ENCODE peak calls at places on chromosomes 3 and 15, in six cellular contexts. One of them, this sample, is unnamed. For H3K4me1, the result is how much of the 10 kb centered on the place peaks cover.

GRCh38 chr3:177571271-177571972 is 374.1 kb upstream of the TBL1XR1 start:
- DNase-seq in fibroblast of lung: no peak
- DNase-seq in upper lobe of right lung: no peak
- DNase-seq in mesendoderm: no peak
- DNase-seq in neuronal stem cell: no peak
- DNase-seq in breast epithelium: no peak
- DNase-seq in this sample: no peak

GRCh38 chr3:172202797-172203196 is 163.4 kb downstream of the FNDC3B start:
- DNase-seq in fibroblast of lung: no peak
- DNase-seq in upper lobe of right lung: no peak
- DNase-seq in mesendoderm: no peak
- DNase-seq in neuronal stem cell: no peak
- DNase-seq in breast epithelium: no peak
- DNase-seq in this sample: no peak

GRCh38 chr3:177448987-177449975 is 252.0 kb upstream of the TBL1XR1 start:
- DNase-seq in fibroblast of lung: peak
- DNase-seq in upper lobe of right lung: peak
- DNase-seq in mesendoderm: peak
- DNase-seq in neuronal stem cell: no peak
- DNase-seq in breast epithelium: no peak
- DNase-seq in this sample: no peak

GRCh38 chr3:136802481-136802996 is 16.4 kb upstream of the SLC35G2 start:
- DNase-seq in fibroblast of lung: peak
- DNase-seq in upper lobe of right lung: no peak
- DNase-seq in mesendoderm: no peak
- DNase-seq in neuronal stem cell: no peak
- DNase-seq in breast epithelium: no peak
- DNase-seq in this sample: peak

GRCh38 chr15:85500060-85500708 is 119.8 kb downstream of the AKAP13 start:
- DNase-seq in fibroblast of lung: no peak
- DNase-seq in upper lobe of right lung: no peak
- DNase-seq in mesendoderm: no peak
- DNase-seq in neuronal stem cell: no peak
- DNase-seq in breast epithelium: no peak
- DNase-seq in this sample: no peak

GRCh38 chr15:64635486-64635815 is 139.9 kb downstream of the RBPMS2 start:
- DNase-seq in fibroblast of lung: peak
- DNase-seq in upper lobe of right lung: no peak
- DNase-seq in mesendoderm: peak
- DNase-seq in neuronal stem cell: peak
- DNase-seq in breast epithelium: no peak
- DNase-seq in this sample: no peak

GRCh38 chr3:185270956-185271332 is 17.1 kb upstream of the EHHADH start:
- DNase-seq in fibroblast of lung: no peak
- DNase-seq in upper lobe of right lung: no peak
- DNase-seq in mesendoderm: no peak
- DNase-seq in neuronal stem cell: no peak
- DNase-seq in breast epithelium: no peak
- DNase-seq in this sample: no peak

GRCh38 chr15:56428821-56429458 is 36.0 kb downstream of the MNS1 start:
- DNase-seq in fibroblast of lung: peak
- DNase-seq in upper lobe of right lung: no peak
- DNase-seq in mesendoderm: peak
- DNase-seq in neuronal stem cell: peak
- DNase-seq in breast epithelium: no peak
- DNase-seq in this sample: no peak

DNA sequence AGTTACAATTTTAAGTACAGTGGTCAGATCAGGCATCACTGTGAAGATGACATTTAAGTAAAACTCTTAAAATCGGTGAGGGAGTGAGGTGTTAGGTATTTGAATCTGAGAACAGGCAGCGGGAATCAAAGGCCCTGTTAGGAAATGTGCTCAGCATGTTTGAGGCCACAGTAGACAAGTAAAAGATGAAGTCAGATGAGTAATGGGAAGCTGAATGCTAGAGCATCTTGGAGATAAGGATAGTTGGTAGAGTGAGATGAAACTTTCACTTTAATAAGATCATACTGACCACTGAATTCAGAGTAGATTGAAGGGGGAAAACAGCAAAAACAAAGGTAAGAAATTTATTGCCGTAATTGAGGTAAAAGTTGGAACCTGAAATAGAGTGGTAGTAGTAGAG is 61.6 kb downstream of the DCBLD2 start:
- DNase-seq in fibroblast of lung: peak
- DNase-seq in upper lobe of right lung: no peak
- DNase-seq in mesendoderm: no peak
- DNase-seq in neuronal stem cell: no peak
- DNase-seq in breast epithelium: no peak
- DNase-seq in this sample: no peak
- H3K27ac ChIP-seq in fibroblast of lung: no peak
- H3K27ac ChIP-seq in upper lobe of right lung: no peak
- H3K27ac ChIP-seq in mesendoderm: no peak
- H3K27ac ChIP-seq in neuronal stem cell: no peak
- H3K27ac ChIP-seq in breast epithelium: no peak
- H3K27ac ChIP-seq in this sample: no peak

GRCh38 chr15:67824900-67825879 is at the start of gene SKOR1:
- DNase-seq in fibroblast of lung: peak
- DNase-seq in upper lobe of right lung: peak
- DNase-seq in mesendoderm: peak
- DNase-seq in neuronal stem cell: no peak
- DNase-seq in breast epithelium: peak
- DNase-seq in this sample: no peak

GRCh38 chr15:67821784-67822451 is 3.4 kb upstream of the SKOR1 start:
- DNase-seq in fibroblast of lung: no peak
- DNase-seq in upper lobe of right lung: no peak
- DNase-seq in mesendoderm: no peak
- DNase-seq in neuronal stem cell: no peak
- DNase-seq in breast epithelium: no peak
- DNase-seq in this sample: no peak

GRCh38 chr15:67822537-67823370 is 2.6 kb upstream of the SKOR1 start:
- DNase-seq in fibroblast of lung: no peak
- DNase-seq in upper lobe of right lung: no peak
- DNase-seq in mesendoderm: no peak
- DNase-seq in neuronal stem cell: no peak
- DNase-seq in breast epithelium: no peak
- DNase-seq in this sample: no peak

GRCh38 chr15:67824157-67824899 is 981 bp upstream of the SKOR1 start:
- DNase-seq in fibroblast of lung: no peak
- DNase-seq in upper lobe of right lung: no peak
- DNase-seq in mesendoderm: no peak
- DNase-seq in neuronal stem cell: no peak
- DNase-seq in breast epithelium: peak
- DNase-seq in this sample: no peak

DNA sequence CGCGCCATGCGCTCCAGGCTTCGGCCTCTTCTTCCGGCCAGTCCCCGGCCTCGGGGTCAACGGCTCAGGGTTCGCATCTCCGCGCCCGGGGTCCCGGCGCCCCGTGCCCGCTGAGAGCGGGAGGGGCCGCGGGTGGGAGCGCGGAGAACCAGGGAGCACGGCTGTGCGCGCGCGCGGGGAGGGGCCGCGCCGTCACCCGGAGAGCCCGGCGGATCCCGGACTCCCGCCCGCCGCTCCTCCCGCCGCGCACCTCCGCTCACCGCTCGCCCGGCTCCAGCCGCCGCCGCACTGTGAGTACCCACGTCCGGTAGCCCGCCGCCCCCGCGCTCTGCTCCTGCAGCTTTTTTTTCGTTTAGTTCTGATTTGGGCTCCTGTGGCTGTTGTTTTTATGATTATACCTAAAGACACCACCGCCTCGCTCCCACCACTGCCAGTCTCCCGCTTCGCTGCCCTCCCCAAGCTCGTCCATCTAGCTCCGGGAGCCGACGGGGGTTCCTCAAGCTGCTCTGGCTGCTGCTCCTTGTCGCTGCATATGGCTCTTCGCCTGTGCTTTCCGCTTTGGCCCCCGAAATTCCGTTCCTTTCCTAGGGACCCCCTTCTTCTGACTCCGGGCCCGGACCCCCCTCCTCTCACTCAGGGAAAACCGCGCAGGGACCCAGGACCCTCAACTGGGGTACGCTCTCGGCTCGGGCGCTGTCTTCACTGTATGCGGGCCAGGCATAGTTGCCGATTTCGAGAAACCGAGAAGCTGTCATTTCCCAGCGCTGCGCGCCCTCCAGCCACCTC is 1.7 kb upstream of the SKOR1 start:
- DNase-seq in fibroblast of lung: no peak
- DNase-seq in upper lobe of right lung: no peak
- DNase-seq in mesendoderm: no peak
- DNase-seq in neuronal stem cell: no peak
- DNase-seq in breast epithelium: no peak
- DNase-seq in this sample: no peak
- H3K4me3 ChIP-seq in fibroblast of lung: no peak
- H3K4me3 ChIP-seq in upper lobe of right lung: no peak
- H3K4me3 ChIP-seq in mesendoderm: no peak
- H3K4me3 ChIP-seq in neuronal stem cell: peak
- H3K4me3 ChIP-seq in breast epithelium: no peak
- H3K4me3 ChIP-seq in this sample: peak

DNA sequence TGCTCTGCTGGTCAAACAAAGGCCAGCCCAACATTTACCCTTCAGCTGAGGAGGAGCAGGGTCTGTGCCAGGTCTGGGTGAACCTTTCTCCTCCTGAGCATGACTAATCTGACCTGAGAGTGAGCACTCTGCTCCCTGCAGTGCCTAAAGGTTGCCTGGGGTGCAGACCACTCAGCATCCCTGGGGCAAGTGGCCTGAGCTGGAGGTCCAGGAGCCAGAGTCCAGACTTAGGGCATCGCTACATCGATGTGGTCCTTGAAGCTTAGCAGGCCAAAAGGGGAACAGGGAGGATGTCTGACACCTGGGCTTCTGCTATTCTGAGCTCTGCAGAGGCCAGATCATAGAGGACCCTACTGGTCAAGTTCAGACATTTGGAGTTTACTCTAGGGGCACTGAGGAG is 119.1 kb downstream of the FAM43A start:
- DNase-seq in fibroblast of lung: no peak
- DNase-seq in upper lobe of right lung: no peak
- DNase-seq in mesendoderm: no peak
- DNase-seq in neuronal stem cell: no peak
- DNase-seq in breast epithelium: no peak
- DNase-seq in this sample: no peak
- H3K4me1 ChIP-seq in fibroblast of lung: under half
- H3K4me1 ChIP-seq in upper lobe of right lung: under half
- H3K4me1 ChIP-seq in mesendoderm: under half
- H3K4me1 ChIP-seq in neuronal stem cell: under half
- H3K4me1 ChIP-seq in breast epithelium: under half
- H3K4me1 ChIP-seq in this sample: under half

GRCh38 chr15:75923756-75924155 is 20.1 kb downstream of the FBXO22 start:
- DNase-seq in fibroblast of lung: no peak
- DNase-seq in upper lobe of right lung: no peak
- DNase-seq in mesendoderm: no peak
- DNase-seq in neuronal stem cell: no peak
- DNase-seq in breast epithelium: no peak
- DNase-seq in this sample: no peak

GRCh38 chr15:75924576-75924975 is 20.9 kb downstream of the FBXO22 start:
- DNase-seq in fibroblast of lung: no peak
- DNase-seq in upper lobe of right lung: peak
- DNase-seq in mesendoderm: no peak
- DNase-seq in neuronal stem cell: no peak
- DNase-seq in breast epithelium: no peak
- DNase-seq in this sample: no peak

GRCh38 chr15:75927601-75928000 is 23.9 kb downstream of the FBXO22 start:
- DNase-seq in fibroblast of lung: no peak
- DNase-seq in upper lobe of right lung: no peak
- DNase-seq in mesendoderm: no peak
- DNase-seq in neuronal stem cell: no peak
- DNase-seq in breast epithelium: no peak
- DNase-seq in this sample: no peak

GRCh38 chr15:75921732-75922703 is 18.3 kb downstream of the FBXO22 start:
- DNase-seq in fibroblast of lung: peak
- DNase-seq in upper lobe of right lung: no peak
- DNase-seq in mesendoderm: peak
- DNase-seq in neuronal stem cell: no peak
- DNase-seq in breast epithelium: no peak
- DNase-seq in this sample: peak

DNA sequence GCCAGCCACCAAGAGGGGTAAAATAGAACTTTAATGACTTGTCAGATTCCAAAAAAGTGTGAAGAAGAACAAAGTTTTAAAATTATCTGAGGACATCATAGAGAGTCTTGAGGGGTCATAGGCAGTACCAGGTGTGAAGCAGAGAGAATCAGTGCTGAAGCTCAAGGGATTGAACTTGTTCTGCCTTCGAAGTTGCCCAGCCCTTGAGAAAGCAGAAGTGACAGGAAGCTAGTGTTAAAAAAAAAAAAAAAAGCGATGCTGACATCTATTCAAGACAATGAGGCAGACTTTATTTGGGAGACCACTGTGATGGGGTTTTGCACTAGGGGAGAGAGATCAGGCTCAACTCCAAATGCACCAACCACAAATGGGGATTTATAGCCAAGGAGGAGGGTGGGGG is 21.8 kb downstream of the FBXO22 start:
- DNase-seq in fibroblast of lung: no peak
- DNase-seq in upper lobe of right lung: no peak
- DNase-seq in mesendoderm: no peak
- DNase-seq in neuronal stem cell: no peak
- DNase-seq in breast epithelium: no peak
- DNase-seq in this sample: no peak
- H3K27ac ChIP-seq in fibroblast of lung: no peak
- H3K27ac ChIP-seq in upper lobe of right lung: no peak
- H3K27ac ChIP-seq in mesendoderm: no peak
- H3K27ac ChIP-seq in neuronal stem cell: no peak
- H3K27ac ChIP-seq in breast epithelium: no peak
- H3K27ac ChIP-seq in this sample: no peak

DNA sequence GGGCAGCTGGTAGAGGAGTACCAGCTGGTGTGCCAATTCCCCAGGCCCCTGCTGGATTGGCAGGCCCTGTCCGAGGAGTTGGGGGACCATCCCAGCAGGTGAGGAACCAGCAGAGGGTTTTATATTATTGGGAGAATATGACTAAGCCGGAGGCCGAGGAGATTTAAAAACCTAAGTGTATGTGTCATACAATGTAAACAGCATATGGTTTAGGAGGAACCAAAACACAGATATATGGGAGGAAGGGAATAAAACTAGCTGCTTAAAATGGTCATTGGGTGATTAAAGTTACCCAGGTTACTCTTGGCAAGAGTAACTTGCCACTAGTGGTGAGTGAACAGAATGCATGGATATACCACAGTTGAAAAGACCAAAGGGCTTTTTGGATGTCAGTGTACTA is 22.1 kb downstream of the SNRPN start:
- DNase-seq in fibroblast of lung: no peak
- DNase-seq in upper lobe of right lung: no peak
- DNase-seq in mesendoderm: no peak
- DNase-seq in neuronal stem cell: no peak
- DNase-seq in breast epithelium: no peak
- DNase-seq in this sample: no peak
- H3K4me3 ChIP-seq in fibroblast of lung: no peak
- H3K4me3 ChIP-seq in upper lobe of right lung: no peak
- H3K4me3 ChIP-seq in mesendoderm: no peak
- H3K4me3 ChIP-seq in neuronal stem cell: no peak
- H3K4me3 ChIP-seq in breast epithelium: no peak
- H3K4me3 ChIP-seq in this sample: no peak